ENCODE peak calls at places on chromosomes 3 and 15, in four cellular contexts. One of them, this sample, is unnamed.

GRCh38 chr3:147760998-147761397 is 351.8 kb downstream of the ZIC1 start:
- DNase-seq in HepG2: no peak
- DNase-seq in GM12878: no peak
- DNase-seq in H1: no peak
- DNase-seq in this sample: no peak

GRCh38 chr15:25611603-25612002 is 172.8 kb upstream of the UBE3A start:
- DNase-seq in HepG2: no peak
- DNase-seq in H1: no peak
- DNase-seq in GM12878: no peak
- DNase-seq in this sample: no peak

GRCh38 chr3:67382551-67382950 is 271.9 kb downstream of the SUCLG2 start:
- DNase-seq in GM12878: no peak
- DNase-seq in HepG2: no peak
- DNase-seq in H1: no peak
- DNase-seq in this sample: no peak

GRCh38 chr15:87762110-87762509 is 494.4 kb downstream of the NTRK3 start:
- DNase-seq in GM12878: no peak
- DNase-seq in HepG2: no peak
- DNase-seq in H1: no peak
- DNase-seq in this sample: peak

GRCh38 chr15:49860101-49860500 is 239.3 kb downstream of the DTWD1 start:
- DNase-seq in GM12878: no peak
- DNase-seq in HepG2: no peak
- DNase-seq in H1: no peak
- DNase-seq in this sample: no peak

GRCh38 chr15:96359772-96360498 is 29.4 kb downstream of the NR2F2 start:
- DNase-seq in H1: no peak
- DNase-seq in HepG2: no peak
- DNase-seq in GM12878: no peak
- DNase-seq in this sample: no peak

GRCh38 chr15:68565701-68566100 is 13.1 kb upstream of the CORO2B start:
- DNase-seq in H1: no peak
- DNase-seq in GM12878: no peak
- DNase-seq in HepG2: no peak
- DNase-seq in this sample: no peak

GRCh38 chr3:171315919-171316318 is 144.3 kb downstream of the TNIK start:
- DNase-seq in HepG2: no peak
- DNase-seq in GM12878: no peak
- DNase-seq in H1: no peak
- DNase-seq in this sample: no peak

GRCh38 chr15:93102211-93102610 is 13.2 kb upstream of the RGMA start:
- DNase-seq in H1: no peak
- DNase-seq in HepG2: no peak
- DNase-seq in GM12878: no peak
- DNase-seq in this sample: no peak

GRCh38 chr15:42133892-42134502 is 22.4 kb downstream of the PLA2G4F start:
- DNase-seq in GM12878: no peak
- DNase-seq in HepG2: peak
- DNase-seq in H1: peak
- DNase-seq in this sample: peak

GRCh38 chr3:170760174-170760526 is 109.8 kb downstream of the RPL22L1 start:
- DNase-seq in H1: no peak
- DNase-seq in HepG2: no peak
- DNase-seq in GM12878: no peak
- DNase-seq in this sample: no peak

GRCh38 chr3:171606151-171606751 is 146.0 kb upstream of the TNIK start:
- DNase-seq in GM12878: no peak
- DNase-seq in H1: no peak
- DNase-seq in HepG2: no peak
- DNase-seq in this sample: peak

GRCh38 chr3:189222927-189223706 is 51.3 kb downstream of the TPRG1 start:
- DNase-seq in H1: no peak
- DNase-seq in GM12878: no peak
- DNase-seq in HepG2: no peak
- DNase-seq in this sample: no peak

GRCh38 chr15:85607842-85608241 is 186.9 kb downstream of the KLHL25 start:
- DNase-seq in GM12878: no peak
- DNase-seq in H1: no peak
- DNase-seq in HepG2: no peak
- DNase-seq in this sample: no peak

GRCh38 chr3:12729313-12729676 is 29.8 kb downstream of the TMEM40 start:
- DNase-seq in HepG2: no peak
- DNase-seq in GM12878: no peak
- DNase-seq in H1: no peak
- DNase-seq in this sample: no peak

GRCh38 chr3:147943265-147943945 is 534.2 kb downstream of the ZIC1 start:
- DNase-seq in GM12878: no peak
- DNase-seq in HepG2: no peak
- DNase-seq in H1: no peak
- DNase-seq in this sample: no peak

GRCh38 chr15:25244731-25245585 is 193.9 kb downstream of the UBE3A start:
- DNase-seq in GM12878: no peak
- DNase-seq in H1: no peak
- DNase-seq in HepG2: no peak
- DNase-seq in this sample: no peak

GRCh38 chr3:30426319-30426993 is 179.9 kb upstream of the TGFBR2 start:
- DNase-seq in HepG2: no peak
- DNase-seq in GM12878: no peak
- DNase-seq in H1: no peak
- DNase-seq in this sample: no peak

DNA sequence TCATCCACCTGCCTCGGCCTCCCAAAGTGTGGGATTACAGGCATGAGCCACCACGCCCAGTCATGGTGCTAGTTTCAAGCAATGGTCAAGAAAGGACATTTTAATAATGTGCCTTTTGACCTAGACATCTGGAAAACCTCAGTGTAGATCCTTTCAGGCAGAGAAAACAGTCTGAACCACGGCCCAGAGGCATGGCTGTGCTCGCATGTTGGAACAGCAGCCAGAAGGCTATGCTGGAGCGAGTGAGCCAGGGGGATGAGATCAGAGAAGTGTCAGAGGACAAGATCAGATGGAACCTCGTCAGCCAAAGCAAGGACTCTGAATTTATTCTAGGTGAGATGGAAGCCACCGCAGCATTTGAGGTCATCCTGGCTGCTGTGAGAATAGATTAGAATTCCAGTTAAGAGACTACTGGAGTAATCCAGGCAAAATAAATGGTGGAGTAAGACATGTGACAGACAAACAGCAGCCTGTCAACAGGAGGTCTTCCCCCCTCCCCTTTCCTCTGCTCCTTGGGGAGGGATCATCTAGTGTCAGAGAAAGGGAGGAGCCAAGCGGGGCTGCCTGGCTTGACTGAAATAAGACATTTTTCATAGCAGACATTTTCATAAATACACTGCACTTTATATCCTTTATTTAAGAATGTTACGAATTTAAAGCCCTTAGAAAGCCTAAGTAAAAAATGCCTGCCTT is 40.5 kb upstream of the ACKR4 start:
- DNase-seq in GM12878: no peak
- DNase-seq in HepG2: no peak
- DNase-seq in H1: no peak
- DNase-seq in this sample: no peak
- TF ChIP-seq BRCA1 in GM12878: no peak
- TF ChIP-seq BRCA1 in HepG2: no peak
- TF ChIP-seq BRCA1 in H1: no peak
- TF ChIP-seq BRCA1 in this sample: no peak

DNA sequence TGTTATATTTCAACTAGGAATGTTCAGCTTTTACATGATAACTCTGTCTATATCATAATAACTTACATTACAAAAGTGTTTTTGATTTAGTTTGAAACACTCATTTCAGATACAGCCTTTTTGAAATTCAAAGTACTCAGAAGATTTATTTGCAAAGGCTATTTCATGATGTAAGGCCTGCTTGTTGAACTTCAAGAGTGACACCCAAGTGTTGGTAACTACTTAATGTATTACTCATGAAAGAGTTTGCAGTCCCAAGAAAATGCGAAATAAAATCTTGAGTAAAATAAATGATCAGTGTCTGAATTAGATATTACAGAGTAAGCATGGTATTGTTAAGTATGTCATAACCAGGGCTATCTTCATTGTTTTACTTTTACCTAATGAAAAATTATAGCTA is 35.3 kb downstream of the ARHGEF26 start:
- DNase-seq in HepG2: no peak
- DNase-seq in H1: no peak
- DNase-seq in GM12878: no peak
- DNase-seq in this sample: no peak
- TF ChIP-seq CEBPB in HepG2: no peak
- TF ChIP-seq CEBPB in H1: no peak
- TF ChIP-seq CEBPB in GM12878: no peak
- TF ChIP-seq CEBPB in this sample: no peak

DNA sequence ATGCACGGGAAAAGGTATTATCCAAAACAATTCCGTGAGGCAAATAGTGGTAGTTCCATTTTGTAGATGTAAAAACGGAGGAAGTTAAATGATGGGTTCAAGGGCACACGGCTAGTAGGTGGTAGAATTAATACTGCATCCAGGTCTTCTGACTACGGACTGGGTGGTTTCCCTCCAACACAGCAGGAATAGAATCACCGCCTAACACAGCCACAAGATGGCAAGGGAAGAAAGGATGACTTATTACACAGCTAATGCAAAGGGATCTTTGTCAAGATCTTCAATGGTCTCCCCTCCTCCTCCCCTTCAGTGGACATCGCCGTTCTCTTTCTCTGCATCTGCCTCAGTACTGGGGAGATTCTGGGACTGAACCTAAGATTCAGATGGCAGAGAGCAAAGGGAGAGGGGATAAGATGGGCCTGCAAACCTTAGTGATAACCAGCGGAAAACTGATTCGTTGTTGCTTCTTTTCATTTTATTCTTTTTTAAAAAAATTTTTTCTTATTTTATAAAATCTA is 574 bp upstream of the TOPBP1 start:
- DNase-seq in HepG2: peak
- DNase-seq in GM12878: no peak
- DNase-seq in H1: no peak
- DNase-seq in this sample: peak
- TF ChIP-seq BRCA1 in HepG2: no peak
- TF ChIP-seq BRCA1 in GM12878: no peak
- TF ChIP-seq BRCA1 in H1: no peak
- TF ChIP-seq BRCA1 in this sample: no peak

GRCh38 chr3:153210660-153211059 is 48.6 kb downstream of the RAP2B start:
- DNase-seq in HepG2: no peak
- DNase-seq in H1: no peak
- DNase-seq in GM12878: no peak
- DNase-seq in this sample: no peak
- TF ChIP-seq CEBPB in HepG2: no peak
- TF ChIP-seq CEBPB in H1: no peak
- TF ChIP-seq CEBPB in GM12878: no peak
- TF ChIP-seq CEBPB in this sample: no peak

GRCh38 chr3:49131576-49131975 is 1.3 kb downstream of the LAMB2 start:
- DNase-seq in HepG2: no peak
- DNase-seq in GM12878: no peak
- DNase-seq in H1: no peak
- DNase-seq in this sample: no peak

GRCh38 chr3:49133226-49133951 is 539 bp upstream of the LAMB2 start:
- DNase-seq in H1: no peak
- DNase-seq in GM12878: no peak
- DNase-seq in HepG2: peak
- DNase-seq in this sample: peak

GRCh38 chr3:49132073-49132436 is 795 bp downstream of the LAMB2 start:
- DNase-seq in GM12878: no peak
- DNase-seq in H1: no peak
- DNase-seq in HepG2: no peak
- DNase-seq in this sample: no peak

GRCh38 chr3:49131040-49131439 is 1.8 kb downstream of the LAMB2 start:
- DNase-seq in H1: no peak
- DNase-seq in HepG2: no peak
- DNase-seq in GM12878: no peak
- DNase-seq in this sample: no peak

GRCh38 chr3:49132437-49133225 is at the start of gene LAMB2:
- DNase-seq in HepG2: peak
- DNase-seq in GM12878: no peak
- DNase-seq in H1: peak
- DNase-seq in this sample: peak
- TF ChIP-seq BRCA1 in HepG2: no peak
- TF ChIP-seq BRCA1 in GM12878: no peak
- TF ChIP-seq BRCA1 in H1: no peak
- TF ChIP-seq BRCA1 in this sample: no peak

GRCh38 chr15:99503411-99503810 is 62.4 kb upstream of the MEF2A start:
- DNase-seq in H1: no peak
- DNase-seq in HepG2: no peak
- DNase-seq in GM12878: no peak
- DNase-seq in this sample: no peak

GRCh38 chr15:99504823-99505551 is 60.8 kb upstream of the MEF2A start:
- DNase-seq in HepG2: peak
- DNase-seq in H1: no peak
- DNase-seq in GM12878: no peak
- DNase-seq in this sample: no peak

GRCh38 chr15:99502182-99502581 is 63.6 kb upstream of the MEF2A start:
- DNase-seq in HepG2: no peak
- DNase-seq in H1: no peak
- DNase-seq in GM12878: peak
- DNase-seq in this sample: no peak

GRCh38 chr15:99502661-99503060 is 63.1 kb upstream of the MEF2A start:
- DNase-seq in H1: no peak
- DNase-seq in GM12878: no peak
- DNase-seq in HepG2: no peak
- DNase-seq in this sample: no peak

DNA sequence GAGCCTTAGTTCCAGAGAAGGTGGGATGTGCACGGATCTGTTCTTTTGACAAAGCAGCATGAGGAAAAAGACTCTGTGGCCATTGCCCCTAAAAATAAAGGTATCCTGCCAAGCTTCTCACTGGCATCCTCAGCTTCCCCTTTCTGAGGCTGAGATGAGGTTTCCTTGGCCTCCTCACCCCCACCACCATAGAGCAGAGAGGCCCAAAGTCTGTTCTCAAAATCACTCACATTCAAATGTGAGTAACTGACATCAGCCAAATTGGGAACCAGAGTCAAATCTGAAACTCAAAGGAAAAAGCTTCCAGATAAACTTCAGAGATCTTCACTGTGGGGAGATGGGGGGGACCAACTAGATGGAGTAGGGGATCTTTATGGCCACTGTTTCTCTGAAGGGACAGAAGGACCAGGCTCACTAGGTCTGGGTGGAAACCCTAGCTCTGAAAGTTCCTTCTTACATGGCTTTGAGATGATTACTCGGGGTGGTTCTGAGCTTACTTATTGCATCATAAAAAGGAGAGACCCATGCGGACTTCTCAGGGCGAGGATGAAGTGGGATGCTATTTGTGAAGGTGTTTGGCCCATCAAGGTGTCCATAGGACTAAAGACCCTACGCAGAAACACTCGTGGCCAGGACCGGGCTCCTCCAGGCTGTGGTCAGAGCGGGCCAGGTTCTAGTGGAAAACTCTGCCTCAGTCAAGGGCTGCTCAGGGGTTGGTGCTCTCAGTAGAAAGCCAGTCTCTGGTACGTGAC is 61.5 kb upstream of the MEF2A start:
- DNase-seq in GM12878: no peak
- DNase-seq in H1: no peak
- DNase-seq in HepG2: no peak
- DNase-seq in this sample: no peak
- TF ChIP-seq CEBPB in GM12878: no peak
- TF ChIP-seq CEBPB in H1: no peak
- TF ChIP-seq CEBPB in HepG2: peak
- TF ChIP-seq CEBPB in this sample: peak

GRCh38 chr3:119599558-119600174 is 2.0 kb downstream of the PLA1A start:
- DNase-seq in H1: no peak
- DNase-seq in GM12878: no peak
- DNase-seq in HepG2: no peak
- DNase-seq in this sample: no peak
- TF ChIP-seq BRCA1 in H1: no peak
- TF ChIP-seq BRCA1 in GM12878: no peak
- TF ChIP-seq BRCA1 in HepG2: no peak
- TF ChIP-seq BRCA1 in this sample: no peak

GRCh38 chr15:33742807-33743206 is 225.5 kb upstream of the CHRM5 start:
- DNase-seq in HepG2: no peak
- DNase-seq in H1: no peak
- DNase-seq in GM12878: no peak
- DNase-seq in this sample: no peak
- TF ChIP-seq CEBPB in HepG2: no peak
- TF ChIP-seq CEBPB in H1: no peak
- TF ChIP-seq CEBPB in GM12878: no peak
- TF ChIP-seq CEBPB in this sample: no peak

This sample was measured in K562.